ENCODE peak calls at places on chromosomes 16 and 17, in nine cellular contexts. Y is stomach; V is GM04504; I is BE2C; N is NT2/D1; F is activated CD8-positive, alpha-beta memory T cell treated with anti-CD3 and anti-CD28 coated beads for 24 hours; P is NCI-H82; L is G401; R is GM12865. O is an unnamed sample.

GRCh38 chr17:31820691-31821435 is 38.2 kb downstream of the COPRS start:
- DNase-seq in F (no peak), I (no peak), L (no peak), N (no peak), V (no peak), P (no peak), R (no peak), Y (no peak), O (no peak)

GRCh38 chr17:40963838-40964237 is 2.9 kb downstream of the KRT39 start:
- DNase-seq in R (peak), Y (no peak), V (no peak), F (no peak), P (peak), N (no peak), I (no peak), L (no peak), O (peak)

GRCh38 chr17:62804822-62805221 is 3.3 kb downstream of the MARCHF10 start:
- DNase-seq in F (no peak), Y (no peak), N (no peak), P (no peak), I (peak), L (no peak), R (no peak), V (no peak), O (no peak)

GRCh38 chr16:66918803-66919568 is at the start of gene CDH16:
- DNase-seq in Y (no peak), V (no peak), R (no peak), P (peak), L (no peak), F (no peak), N (no peak), I (no peak), O (no peak)

GRCh38 chr17:68539536-68540469 is 27.6 kb downstream of the PRKAR1A start:
- DNase-seq in F (no peak), R (peak), Y (peak), I (no peak), L (peak), P (no peak), N (no peak), V (no peak), O (peak)

GRCh38 chr16:981695-982151 is at the start of gene SOX8:
- DNase-seq in V (no peak), L (no peak), N (no peak), F (no peak), I (no peak), P (no peak), Y (peak), R (no peak), O (no peak)

GRCh38 chr17:27466376-27466747 is 10.1 kb downstream of the KSR1 start:
- DNase-seq in Y (no peak), I (no peak), V (no peak), F (no peak), R (peak), P (no peak), N (no peak), L (no peak), O (peak)

GRCh38 chr17:56997313-56997712 is 19.4 kb downstream of the SCPEP1 start:
- DNase-seq in V (no peak), I (no peak), Y (no peak), P (no peak), N (no peak), L (no peak), F (no peak), R (peak), O (no peak)

GRCh38 chr17:19378416-19379293 is at the start of gene MAPK7:
- DNase-seq in I (no peak), R (no peak), N (no peak), L (no peak), P (no peak), F (no peak), Y (no peak), V (no peak), O (no peak)

GRCh38 chr16:47664653-47665325 is 203.7 kb downstream of the PHKB start:
- DNase-seq in N (no peak), L (no peak), F (no peak), P (no peak), Y (peak), I (no peak), V (no peak), R (no peak), O (no peak)

GRCh38 chr17:27824176-27824575 is 23.8 kb upstream of the NOS2 start:
- DNase-seq in Y (no peak), N (no peak), V (no peak), L (no peak), I (no peak), P (no peak), R (no peak), F (no peak), O (no peak)

GRCh38 chr17:30926516-30926915 is 4.8 kb downstream of the ADAP2 start:
- DNase-seq in I (no peak), L (no peak), Y (no peak), V (no peak), R (peak), F (no peak), N (no peak), P (no peak), O (no peak)

GRCh38 chr17:73211745-73212144 is 18.9 kb downstream of the COG1 start:
- DNase-seq in Y (no peak), P (no peak), N (no peak), R (no peak), I (no peak), L (no peak), F (peak), V (no peak), O (no peak)

GRCh38 chr17:6930754-6931153 is 65.1 kb upstream of the ALOX12 start:
- DNase-seq in F (no peak), Y (no peak), L (no peak), N (no peak), I (no peak), P (no peak), R (no peak), V (no peak), O (no peak)